ENCODE peak calls at places on chromosomes 11 and 22, in seven cellular contexts. Z is thyroid gland, U is gastrocnemius medialis, P is heart right ventricle, L is tibial nerve, R is GM06990, X is colonic mucosa. Q is an unnamed sample.

GRCh38 chr11:44110231-44110679 is 14.8 kb downstream of the EXT2 start:
- DNase-seq in Z (peak; percentile 54), U (peak; percentile 20), P (peak; percentile 82), L (peak; percentile 23), R (no peak), X (peak; percentile 69), Q (peak; percentile 49)

GRCh38 chr11:84106560-84106959 is 820.4 kb upstream of the CCDC90B start:
- DNase-seq in Z (no peak), U (no peak), P (no peak), L (no peak), R (no peak), X (no peak), Q (no peak)

GRCh38 chr11:96483550-96483949 is 93.7 kb downstream of the JRKL start:
- DNase-seq in Z (no peak), U (no peak), P (no peak), L (no peak), R (no peak), X (no peak), Q (no peak)

GRCh38 chr11:108561535-108561991 is 32.0 kb downstream of the EXPH5 start:
- DNase-seq in Z (no peak), U (no peak), P (no peak), L (no peak), R (no peak), X (no peak), Q (no peak)

GRCh38 chr22:48347311-48347710 is 1480.4 kb downstream of the BRD1 start:
- DNase-seq in Z (no peak), U (no peak), P (no peak), L (no peak), R (no peak), X (no peak), Q (no peak)

GRCh38 chr11:10044618-10045017 is 249.4 kb downstream of the SBF2 start:
- DNase-seq in Z (no peak), U (no peak), P (no peak), L (no peak), R (no peak), X (no peak), Q (no peak)

GRCh38 chr11:117621226-117621625 is 175.8 kb downstream of the DSCAML1 start:
- DNase-seq in Z (no peak), U (no peak), P (no peak), L (no peak), R (no peak), X (peak; percentile 28), Q (no peak)

GRCh38 chr11:1074244-1075221 is at the start of gene MUC2:
- DNase-seq in Z (no peak), U (no peak), P (no peak), L (peak; percentile 9), R (no peak), X (no peak), Q (peak; percentile 58)

GRCh38 chr11:134008593-134008992 is 51.8 kb upstream of the IGSF9B start:
- DNase-seq in Z (no peak), U (no peak), P (no peak), L (no peak), R (no peak), X (no peak), Q (no peak)

GRCh38 chr11:58628446-58628845 is 6.0 kb downstream of the CNTF start:
- DNase-seq in Z (peak; percentile 82), U (no peak), P (peak; percentile 37), L (no peak), R (no peak), X (no peak), Q (no peak)

GRCh38 chr11:121099364-121099763 is 1.7 kb upstream of the TECTA start:
- DNase-seq in Z (no peak), U (no peak), P (no peak), L (no peak), R (no peak), X (no peak), Q (no peak)

GRCh38 chr11:14300661-14301304 is 58.2 kb downstream of the RRAS2 start:
- DNase-seq in Z (peak; percentile 44), U (peak; percentile 26), P (peak; percentile 52), L (peak; percentile 17), R (no peak), X (peak; percentile 58), Q (peak; percentile 66)

DNA sequence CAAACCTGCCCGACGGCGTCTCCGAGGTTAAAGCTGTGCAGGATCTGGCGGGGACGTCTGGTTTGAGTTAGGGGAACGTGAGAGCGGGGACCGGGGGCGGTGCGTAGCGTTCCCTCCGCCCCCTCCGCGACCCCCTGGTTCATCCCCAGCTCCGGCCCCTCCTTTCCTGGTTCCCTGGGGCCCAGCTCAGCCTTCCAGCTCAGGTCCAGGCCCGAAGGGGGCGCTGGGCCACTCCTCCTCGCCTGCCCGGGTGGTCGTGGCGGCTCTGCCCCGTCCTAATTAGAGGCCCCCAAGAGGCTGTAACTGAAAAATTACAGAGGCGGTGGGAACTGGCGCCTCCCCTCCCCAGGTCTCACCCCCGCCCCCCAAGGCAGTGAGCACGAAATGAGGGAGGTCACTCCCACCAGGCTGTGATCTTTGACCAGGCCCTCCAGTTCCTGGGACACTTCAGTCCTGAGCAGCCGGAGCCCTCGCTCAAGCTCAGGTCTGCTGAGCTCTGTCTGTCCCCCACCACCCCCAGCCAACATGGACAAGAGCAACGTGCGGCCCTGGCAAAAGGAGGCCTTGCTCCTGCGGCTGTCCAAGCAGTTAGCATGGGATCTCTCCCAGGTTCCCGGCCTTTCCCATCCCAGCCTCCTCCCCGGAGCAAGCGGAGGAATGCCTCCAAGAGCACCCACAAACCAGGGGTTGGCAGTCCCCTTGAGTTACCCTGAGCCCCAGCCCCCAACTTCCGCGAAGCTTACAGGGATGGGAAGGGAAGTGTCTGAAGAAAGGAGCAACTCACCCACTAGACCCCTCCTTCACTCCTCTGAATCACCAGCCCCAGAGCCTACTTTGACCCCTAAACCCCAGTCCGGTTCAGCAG is 3.3 kb downstream of the CD248 start:
- DNase-seq in Z (no peak), U (no peak), P (no peak), L (no peak), R (no peak), X (no peak), Q (no peak)
- H3K36me3 ChIP-seq in Z (no peaks in the 10 kb centered on the region), U (no peaks in the 10 kb centered on the region), P (no peaks in the 10 kb centered on the region), L (no peaks in the 10 kb centered on the region), R (no peaks in the 10 kb centered on the region), X (no peaks in the 10 kb centered on the region), Q (no peaks in the 10 kb centered on the region)

GRCh38 chr11:73365352-73366264 is 10.6 kb upstream of the RELT start:
- DNase-seq in Z (no peak), U (no peak), P (no peak), L (no peak), R (no peak), X (no peak), Q (no peak)

GRCh38 chr11:73367482-73368024 is 8.6 kb upstream of the RELT start:
- DNase-seq in Z (no peak), U (no peak), P (no peak), L (no peak), R (no peak), X (no peak), Q (no peak)

GRCh38 chr11:73363147-73363546 is 13.1 kb upstream of the RELT start:
- DNase-seq in Z (no peak), U (no peak), P (no peak), L (no peak), R (no peak), X (no peak), Q (no peak)

GRCh38 chr11:73366953-73367352 is 9.2 kb upstream of the RELT start:
- DNase-seq in Z (no peak), U (no peak), P (no peak), L (no peak), R (no peak), X (no peak), Q (no peak)

DNA sequence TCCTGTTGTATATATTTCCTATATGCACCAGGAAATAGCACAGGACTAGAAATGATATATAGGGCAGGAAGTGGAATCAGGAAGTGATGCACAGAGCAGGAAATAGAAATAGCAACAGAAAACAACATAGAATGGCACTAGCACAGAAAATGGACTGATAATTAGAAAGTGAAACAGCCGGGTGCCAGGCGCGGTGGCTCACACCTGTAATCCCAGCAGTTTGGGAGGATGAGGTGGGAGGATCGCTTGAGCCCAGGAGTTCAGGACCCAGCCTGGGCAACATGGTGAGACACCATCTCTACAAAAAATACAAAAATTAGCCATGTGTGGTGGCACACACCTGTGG is 10.0 kb upstream of the RELT start:
- DNase-seq in Z (no peak), U (no peak), P (no peak), L (no peak), R (no peak), X (no peak), Q (no peak)
- H3K36me3 ChIP-seq in Z (peaks cover 49% of the 10 kb centered on the region), U (peaks cover 4% of the 10 kb centered on the region), P (peaks cover 30% of the 10 kb centered on the region), L (peaks cover 4% of the 10 kb centered on the region), R (no peaks in the 10 kb centered on the region), X (peaks cover 1% of the 10 kb centered on the region), Q (peaks cover 60% of the 10 kb centered on the region)

GRCh38 chr22:43179151-43179910 is 7.6 kb downstream of the TTLL12 start:
- DNase-seq in Z (no peak), U (no peak), P (no peak), L (no peak), R (no peak), X (no peak), Q (no peak)

GRCh38 chr22:43182118-43182517 is 4.8 kb downstream of the TTLL12 start:
- DNase-seq in Z (no peak), U (no peak), P (no peak), L (no peak), R (no peak), X (no peak), Q (no peak)

GRCh38 chr22:43181321-43182076 is 5.4 kb downstream of the TTLL12 start:
- DNase-seq in Z (no peak), U (no peak), P (no peak), L (no peak), R (no peak), X (no peak), Q (no peak)

GRCh38 chr22:43180670-43181069 is 6.3 kb downstream of the TTLL12 start:
- DNase-seq in Z (no peak), U (no peak), P (no peak), L (no peak), R (no peak), X (no peak), Q (no peak)

GRCh38 chr22:43179911-43180195 is 7.1 kb downstream of the TTLL12 start:
- DNase-seq in Z (no peak), U (no peak), P (no peak), L (no peak), R (no peak), X (no peak), Q (no peak)
- H3K36me3 ChIP-seq in Z (peaks cover 7% of the 10 kb centered on the region), U (peaks cover 27% of the 10 kb centered on the region), P (peaks cover 8% of the 10 kb centered on the region), L (peaks cover 13% of the 10 kb centered on the region), R (peaks cover 27% of the 10 kb centered on the region), X (no peaks in the 10 kb centered on the region), Q (peaks cover 75% of the 10 kb centered on the region)

GRCh38 chr22:41683616-41684015 is 5.1 kb downstream of the SNU13 start:
- DNase-seq in Z (no peak), U (no peak), P (no peak), L (no peak), R (no peak), X (no peak), Q (no peak)

GRCh38 chr22:41681616-41682015 is 7.1 kb downstream of the SNU13 start:
- DNase-seq in Z (no peak), U (no peak), P (no peak), L (no peak), R (no peak), X (no peak), Q (no peak)

GRCh38 chr22:41684194-41684593 is 4.5 kb downstream of the SNU13 start:
- DNase-seq in Z (no peak), U (no peak), P (no peak), L (no peak), R (no peak), X (no peak), Q (no peak)

GRCh38 chr22:41683052-41683451 is 5.6 kb downstream of the SNU13 start:
- DNase-seq in Z (no peak), U (no peak), P (no peak), L (no peak), R (no peak), X (no peak), Q (peak; percentile 38)

GRCh38 chr22:41682033-41682807 is 6.4 kb downstream of the SNU13 start:
- DNase-seq in Z (peak; percentile 80), U (peak; percentile 76), P (peak; percentile 89), L (peak; percentile 72), R (peak; percentile 89), X (peak; percentile 89), Q (peak; percentile 93)
- H3K36me3 ChIP-seq in Z (peaks cover 23% of the 10 kb centered on the region), U (peaks cover 33% of the 10 kb centered on the region), P (peaks cover 22% of the 10 kb centered on the region), L (peaks cover 7% of the 10 kb centered on the region), R (peaks cover 11% of the 10 kb centered on the region), X (peaks cover 9% of the 10 kb centered on the region), Q (peaks cover 32% of the 10 kb centered on the region)

Q was measured in tibial artery.